ENCODE peak calls at places on chromosomes 3 and 15, in ten cellular contexts. G is stomach; H is stimulated activated CD8-positive, alpha-beta memory T cell treated with anti-CD3 and anti-CD28 coated beads, Interleukin-15, amount 100 ng/mL, for 48 hours; V is NCI-H2029; I is NCI-H524 treated with DMSO at 0.1 percent for 48 hours; P is HT1080; Y is cardiac fibroblast; B is EH; F is HFFc6; E is activated CD4-positive, alpha-beta T cell treated with anti-CD3 and anti-CD28 coated beads, Interleukin-2, amount 10 ng/mL, durations not matched to agents 7 days and 5 days. S is an unnamed sample.

GRCh38 chr3:18111702-18112311 is 313.3 kb downstream of the SATB1 start:
- DNase-seq in P (peak; percentile 71), F (no peak), H (no peak), G (no peak), B (peak; percentile 29), I (no peak), V (peak; percentile 48), Y (no peak), E (peak; percentile 24), S (no peak)

GRCh38 chr3:52406231-52406661 is 38.7 kb downstream of the SEMA3G start:
- DNase-seq in F (no peak), I (no peak), V (no peak), P (no peak), B (no peak), E (no peak), G (peak; percentile 65), Y (no peak), H (no peak), S (no peak)

GRCh38 chr3:185549111-185549510 is 3.3 kb downstream of the LIPH start:
- DNase-seq in G (peak; percentile 34), F (peak; percentile 98), Y (peak; percentile 99), B (peak; percentile 96), P (peak; percentile 95), H (no peak), I (no peak), V (peak; percentile 49), E (no peak), S (no peak)

GRCh38 chr3:43369404-43370345 is 83.3 kb downstream of the SNRK start:
- DNase-seq in Y (no peak), G (no peak), V (no peak), I (no peak), E (no peak), P (no peak), B (no peak), F (no peak), H (no peak), S (no peak)

GRCh38 chr3:32522682-32523081 is 20.0 kb upstream of the CMTM6 start:
- DNase-seq in G (no peak), B (peak; percentile 22), V (no peak), F (no peak), Y (peak; percentile 45), I (no peak), H (no peak), P (no peak), E (no peak), S (no peak)

GRCh38 chr3:123258359-123258758 is 56.6 kb downstream of the SEC22A start:
- DNase-seq in G (no peak), Y (no peak), H (no peak), E (no peak), P (no peak), B (peak; percentile 20), I (no peak), V (no peak), F (no peak), S (no peak)

GRCh38 chr3:99780749-99781148 is 36.9 kb upstream of the CMSS1 start:
- DNase-seq in F (no peak), V (no peak), I (no peak), H (no peak), B (peak; percentile 65), P (peak; percentile 25), Y (no peak), E (no peak), G (no peak), S (no peak)

GRCh38 chr3:4292301-4292700 is 10.9 kb upstream of the SETMAR start:
- DNase-seq in B (no peak), G (no peak), I (peak; percentile 83), P (no peak), Y (no peak), H (no peak), E (no peak), F (no peak), V (no peak), S (no peak)

GRCh38 chr3:33758278-33758677 is 40.2 kb upstream of the PDCD6IP start:
- DNase-seq in I (no peak), V (no peak), G (no peak), B (no peak), Y (no peak), F (no peak), H (no peak), E (no peak), P (no peak), S (no peak)

GRCh38 chr3:179898024-179898423 is 138.7 kb downstream of the PEX5L start:
- DNase-seq in B (peak; percentile 57), H (no peak), V (peak; percentile 48), G (no peak), P (peak; percentile 83), E (peak; percentile 21), F (peak; percentile 29), Y (peak; percentile 55), I (peak; percentile 77), S (no peak)

GRCh38 chr3:195566797-195567196 is 16.9 kb downstream of the APOD start:
- DNase-seq in E (no peak), F (no peak), H (no peak), I (no peak), V (no peak), B (no peak), G (no peak), P (peak; percentile 53), Y (no peak), S (no peak)

GRCh38 chr3:141152801-141153678 is 78.6 kb upstream of the PXYLP1 start:
- DNase-seq in H (no peak), P (no peak), F (no peak), B (no peak), I (no peak), Y (no peak), E (no peak), G (no peak), V (peak; percentile 49), S (peak; percentile 88)

GRCh38 chr15:37106490-37107001 is 6.2 kb upstream of the MEIS2 start:
- DNase-seq in B (no peak), I (no peak), H (no peak), G (no peak), Y (peak; percentile 61), E (no peak), V (no peak), F (no peak), P (no peak), S (no peak)

GRCh38 chr3:8852511-8852910 is 83.1 kb upstream of the OXTR start:
- DNase-seq in V (no peak), P (no peak), Y (no peak), H (no peak), E (no peak), G (no peak), F (no peak), I (no peak), B (no peak), S (no peak)

GRCh38 chr15:88493811-88494210 is 26.3 kb downstream of the MRPS11 start:
- DNase-seq in I (peak; percentile 99), V (no peak), E (no peak), Y (no peak), P (no peak), B (no peak), F (no peak), H (no peak), G (no peak), S (no peak)

GRCh38 chr15:74843891-74844299 is 939 bp upstream of the ULK3 start:
- DNase-seq in E (no peak), Y (no peak), I (no peak), P (no peak), B (no peak), V (no peak), G (no peak), F (no peak), H (no peak), S (no peak)

GRCh38 chr3:68878322-68878721 is 54.0 kb downstream of the TAFA4 start:
- DNase-seq in H (no peak), P (peak; percentile 26), F (peak; percentile 11), G (no peak), Y (peak; percentile 45), E (no peak), I (no peak), V (no peak), B (peak; percentile 25), S (no peak)

GRCh38 chr3:112734718-112735350 is 93.9 kb upstream of the CCDC80 start:
- DNase-seq in I (peak; percentile 33), E (peak; percentile 72), P (peak; percentile 88), B (peak; percentile 82), G (peak; percentile 65), F (peak; percentile 44), H (peak; percentile 24), Y (peak; percentile 93), V (peak; percentile 9), S (peak; percentile 45)

GRCh38 chr3:19267040-19267439 is 118.7 kb downstream of the KCNH8 start:
- DNase-seq in B (no peak), H (no peak), F (no peak), V (no peak), G (no peak), I (no peak), E (no peak), P (no peak), Y (no peak), S (no peak)

GRCh38 chr3:61571516-61572336 is 10.4 kb downstream of the PTPRG start:
- DNase-seq in B (peak; percentile 93), P (peak; percentile 77), G (no peak), E (no peak), I (no peak), F (peak; percentile 45), Y (peak; percentile 71), V (no peak), H (no peak), S (no peak)

GRCh38 chr3:12483364-12483763 is 916 bp upstream of the TSEN2 start:
- DNase-seq in I (no peak), P (peak; percentile 23), Y (no peak), H (no peak), E (no peak), G (no peak), B (peak; percentile 22), F (no peak), V (peak; percentile 23), S (no peak)

GRCh38 chr3:134090031-134090430 is 60.3 kb upstream of the SLCO2A1 start:
- DNase-seq in H (no peak), V (no peak), F (peak; percentile 37), G (no peak), I (no peak), E (no peak), P (no peak), B (peak; percentile 62), Y (peak; percentile 46), S (no peak)

GRCh38 chr3:193317901-193318300 is 60.7 kb downstream of the ATP13A5 start:
- DNase-seq in E (no peak), Y (no peak), I (no peak), H (no peak), F (no peak), V (no peak), G (no peak), P (no peak), B (no peak), S (no peak)

GRCh38 chr3:190811775-190812480 is 50.6 kb downstream of the GMNC start:
- DNase-seq in E (peak; percentile 24), H (no peak), G (no peak), V (no peak), B (peak; percentile 56), Y (peak; percentile 83), P (peak; percentile 78), F (peak; percentile 62), I (peak; percentile 11), S (no peak)

GRCh38 chr3:10926831-10927521 is 65.6 kb upstream of the SLC6A1 start:
- DNase-seq in V (no peak), P (no peak), H (no peak), E (no peak), Y (no peak), I (no peak), F (no peak), G (no peak), B (no peak), S (no peak)

GRCh38 chr3:31275038-31275562 is 257.6 kb upstream of the STT3B start:
- DNase-seq in G (peak; percentile 27), I (no peak), F (peak; percentile 59), P (peak; percentile 42), Y (peak; percentile 90), V (no peak), E (no peak), B (peak; percentile 73), H (no peak), S (no peak)

GRCh38 chr15:53658827-53659226 is 100.6 kb downstream of the WDR72 start:
- DNase-seq in E (no peak), F (no peak), B (no peak), Y (no peak), G (no peak), I (peak; percentile 87), H (no peak), V (peak; percentile 84), P (no peak), S (peak; percentile 94)

GRCh38 chr3:159645874-159646273 is 342.8 kb upstream of the IL12A start:
- DNase-seq in V (no peak), H (no peak), P (peak; percentile 20), E (no peak), B (peak; percentile 44), G (no peak), F (no peak), Y (peak; percentile 80), I (no peak), S (no peak)